ENCODE peak calls at places on chromosomes 2 and 18, in seven cellular contexts. One of them, this sample, is unnamed.

GRCh38 chr2:860259-860855 is 90.3 kb upstream of the SNTG2 start:
- DNase-seq in lung: no peak
- DNase-seq in heart left ventricle: no peak
- DNase-seq in esophagus squamous epithelium: no peak
- DNase-seq in PC-9: no peak
- DNase-seq in neuronal stem cell: no peak
- DNase-seq in upper lobe of right lung: no peak
- DNase-seq in this sample: peak; percentile 81

GRCh38 chr2:149572102-149572953 is 15.2 kb downstream of the MMADHC start:
- DNase-seq in lung: no peak
- DNase-seq in heart left ventricle: no peak
- DNase-seq in esophagus squamous epithelium: no peak
- DNase-seq in PC-9: no peak
- DNase-seq in neuronal stem cell: no peak
- DNase-seq in upper lobe of right lung: no peak
- DNase-seq in this sample: no peak

GRCh38 chr2:54122939-54123338 is 7.5 kb downstream of the ACYP2 start:
- DNase-seq in lung: no peak
- DNase-seq in heart left ventricle: peak; percentile 36
- DNase-seq in esophagus squamous epithelium: no peak
- DNase-seq in PC-9: no peak
- DNase-seq in neuronal stem cell: no peak
- DNase-seq in upper lobe of right lung: no peak
- DNase-seq in this sample: no peak

GRCh38 chr2:60867848-60868247 is 13.5 kb upstream of the REL start:
- DNase-seq in lung: peak; percentile 46
- DNase-seq in heart left ventricle: peak; percentile 39
- DNase-seq in esophagus squamous epithelium: no peak
- DNase-seq in PC-9: no peak
- DNase-seq in neuronal stem cell: no peak
- DNase-seq in upper lobe of right lung: no peak
- DNase-seq in this sample: no peak

GRCh38 chr18:72849671-72850070 is 18.1 kb downstream of the NETO1 start:
- DNase-seq in lung: no peak
- DNase-seq in heart left ventricle: no peak
- DNase-seq in esophagus squamous epithelium: no peak
- DNase-seq in PC-9: no peak
- DNase-seq in neuronal stem cell: no peak
- DNase-seq in upper lobe of right lung: no peak
- DNase-seq in this sample: no peak

GRCh38 chr2:28678944-28679343 is 72.7 kb upstream of the PPP1CB start:
- DNase-seq in lung: no peak
- DNase-seq in heart left ventricle: no peak
- DNase-seq in esophagus squamous epithelium: no peak
- DNase-seq in PC-9: no peak
- DNase-seq in neuronal stem cell: no peak
- DNase-seq in upper lobe of right lung: no peak
- DNase-seq in this sample: no peak

GRCh38 chr2:83894976-83895375 is 564.1 kb downstream of the SUCLG1 start:
- DNase-seq in lung: no peak
- DNase-seq in heart left ventricle: no peak
- DNase-seq in esophagus squamous epithelium: no peak
- DNase-seq in PC-9: no peak
- DNase-seq in neuronal stem cell: no peak
- DNase-seq in upper lobe of right lung: no peak
- DNase-seq in this sample: no peak

GRCh38 chr2:12674644-12675328 is 42.0 kb upstream of the TRIB2 start:
- DNase-seq in lung: no peak
- DNase-seq in heart left ventricle: no peak
- DNase-seq in esophagus squamous epithelium: no peak
- DNase-seq in PC-9: no peak
- DNase-seq in neuronal stem cell: no peak
- DNase-seq in upper lobe of right lung: no peak
- DNase-seq in this sample: no peak

GRCh38 chr2:64115808-64116598 is 28.2 kb downstream of the PELI1 start:
- DNase-seq in lung: no peak
- DNase-seq in heart left ventricle: no peak
- DNase-seq in esophagus squamous epithelium: no peak
- DNase-seq in PC-9: peak; percentile 66
- DNase-seq in neuronal stem cell: no peak
- DNase-seq in upper lobe of right lung: no peak
- DNase-seq in this sample: no peak

GRCh38 chr18:53886066-53886465 is 338.4 kb downstream of the MBD2 start:
- DNase-seq in lung: no peak
- DNase-seq in heart left ventricle: no peak
- DNase-seq in esophagus squamous epithelium: no peak
- DNase-seq in PC-9: no peak
- DNase-seq in neuronal stem cell: no peak
- DNase-seq in upper lobe of right lung: no peak
- DNase-seq in this sample: no peak

GRCh38 chr2:46181789-46182530 is 115.2 kb upstream of the EPAS1 start:
- DNase-seq in lung: no peak
- DNase-seq in heart left ventricle: no peak
- DNase-seq in esophagus squamous epithelium: no peak
- DNase-seq in PC-9: no peak
- DNase-seq in neuronal stem cell: no peak
- DNase-seq in upper lobe of right lung: no peak
- DNase-seq in this sample: no peak

DNA sequence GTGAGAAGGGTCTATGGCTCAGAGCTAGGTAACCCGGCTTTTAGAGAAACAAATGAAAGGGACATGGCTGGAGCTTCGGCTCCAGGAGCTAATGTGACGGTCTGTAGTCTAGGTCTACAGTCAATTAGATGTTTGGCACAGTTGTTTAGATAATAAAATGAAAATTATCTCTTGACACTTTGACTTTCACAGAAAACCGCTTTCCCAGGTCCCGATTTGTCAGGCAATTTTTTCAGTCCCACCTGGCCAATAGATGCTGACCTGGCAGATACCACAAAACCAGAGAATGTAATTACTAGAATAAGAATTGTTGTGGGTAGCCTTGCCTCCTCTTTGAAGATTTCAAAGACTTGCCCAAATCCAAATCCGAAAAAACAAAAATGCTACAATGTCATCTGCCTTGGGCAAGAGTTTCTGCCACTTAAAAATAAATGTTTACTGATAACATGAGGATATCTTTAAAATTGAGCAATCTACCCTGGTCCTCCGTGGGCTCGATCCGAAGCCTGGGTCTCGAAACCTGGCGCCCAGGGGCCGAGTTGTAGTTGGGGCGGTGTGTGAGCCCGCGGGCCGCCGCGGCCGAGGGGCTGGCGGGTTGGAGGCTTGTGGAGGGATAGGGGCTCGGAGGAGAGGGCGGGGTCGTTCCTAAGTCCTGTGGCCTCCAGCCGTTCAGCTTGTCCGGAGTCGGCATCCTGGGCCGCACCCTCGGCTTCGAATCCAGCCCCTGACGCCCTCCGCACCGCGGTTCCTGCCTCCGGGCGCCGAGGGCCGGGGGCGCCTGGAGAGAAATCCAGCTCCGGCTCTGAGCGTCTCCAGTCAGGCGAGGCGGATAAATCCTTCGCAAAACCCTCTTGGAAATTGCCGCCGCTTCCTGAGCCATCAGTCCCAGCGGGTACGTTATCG is 2.3 kb downstream of the EMX1 start:
- DNase-seq in lung: no peak
- DNase-seq in heart left ventricle: no peak
- DNase-seq in esophagus squamous epithelium: no peak
- DNase-seq in PC-9: no peak
- DNase-seq in neuronal stem cell: no peak
- DNase-seq in upper lobe of right lung: no peak
- DNase-seq in this sample: no peak
- H3K4me3 ChIP-seq in lung: no peak overlapping the region
- H3K4me3 ChIP-seq in heart left ventricle: peak overlapping the region; percentile 27
- H3K4me3 ChIP-seq in esophagus squamous epithelium: peak overlapping the region; percentile 34
- H3K4me3 ChIP-seq in PC-9: no peak overlapping the region
- H3K4me3 ChIP-seq in neuronal stem cell: peak overlapping the region; percentile 72
- H3K4me3 ChIP-seq in upper lobe of right lung: no peak overlapping the region
- H3K4me3 ChIP-seq in this sample: no peak overlapping the region

DNA sequence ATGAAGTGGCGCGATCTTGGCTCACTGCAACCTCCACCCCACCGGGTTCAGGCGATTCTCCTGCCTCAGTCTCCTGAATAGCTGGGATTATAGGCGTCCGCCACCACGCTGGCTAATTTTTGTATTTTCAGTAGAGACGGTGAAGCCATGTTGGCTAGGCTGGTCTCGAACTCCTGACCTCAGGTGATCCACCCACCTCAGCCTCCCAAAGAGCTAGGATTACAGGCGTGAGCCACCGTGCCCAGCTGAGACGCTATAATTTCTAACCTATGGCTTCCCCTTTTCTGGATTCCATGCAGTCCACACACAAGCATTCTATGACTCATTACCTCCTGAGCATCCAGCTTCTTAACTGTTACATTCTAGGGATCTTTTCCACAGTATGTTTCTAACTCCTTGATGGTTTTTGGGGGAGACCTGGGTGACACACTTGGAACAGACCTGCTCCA is 11.9 kb upstream of the KCMF1 start:
- DNase-seq in lung: no peak
- DNase-seq in heart left ventricle: no peak
- DNase-seq in esophagus squamous epithelium: no peak
- DNase-seq in PC-9: peak; percentile 75
- DNase-seq in neuronal stem cell: no peak
- DNase-seq in upper lobe of right lung: no peak
- DNase-seq in this sample: no peak
- H3K4me1 ChIP-seq in lung: peaks cover 5% of the 10 kb centered on the region
- H3K4me1 ChIP-seq in heart left ventricle: peaks cover 4% of the 10 kb centered on the region
- H3K4me1 ChIP-seq in esophagus squamous epithelium: peaks cover 8% of the 10 kb centered on the region
- H3K4me1 ChIP-seq in PC-9: peaks cover 49% of the 10 kb centered on the region
- H3K4me1 ChIP-seq in neuronal stem cell: peaks cover 26% of the 10 kb centered on the region
- H3K4me1 ChIP-seq in upper lobe of right lung: peaks cover 14% of the 10 kb centered on the region
- H3K4me1 ChIP-seq in this sample: peaks cover 16% of the 10 kb centered on the region

GRCh38 chr18:48777026-48777736 is 173.6 kb downstream of the SMAD7 start:
- DNase-seq in lung: no peak
- DNase-seq in heart left ventricle: peak; percentile 69
- DNase-seq in esophagus squamous epithelium: no peak
- DNase-seq in PC-9: no peak
- DNase-seq in neuronal stem cell: peak; percentile 39
- DNase-seq in upper lobe of right lung: peak; percentile 86
- DNase-seq in this sample: no peak

GRCh38 chr18:48774941-48775340 is 175.8 kb downstream of the SMAD7 start:
- DNase-seq in lung: no peak
- DNase-seq in heart left ventricle: no peak
- DNase-seq in esophagus squamous epithelium: no peak
- DNase-seq in PC-9: no peak
- DNase-seq in neuronal stem cell: no peak
- DNase-seq in upper lobe of right lung: no peak
- DNase-seq in this sample: no peak

GRCh38 chr18:48776641-48777025 is 174.1 kb downstream of the SMAD7 start:
- DNase-seq in lung: no peak
- DNase-seq in heart left ventricle: no peak
- DNase-seq in esophagus squamous epithelium: no peak
- DNase-seq in PC-9: no peak
- DNase-seq in neuronal stem cell: no peak
- DNase-seq in upper lobe of right lung: no peak
- DNase-seq in this sample: no peak

GRCh38 chr18:48776161-48776555 is 174.6 kb downstream of the SMAD7 start:
- DNase-seq in lung: no peak
- DNase-seq in heart left ventricle: no peak
- DNase-seq in esophagus squamous epithelium: no peak
- DNase-seq in PC-9: no peak
- DNase-seq in neuronal stem cell: no peak
- DNase-seq in upper lobe of right lung: no peak
- DNase-seq in this sample: no peak

GRCh38 chr18:48775372-48776160 is 175.2 kb downstream of the SMAD7 start:
- DNase-seq in lung: no peak
- DNase-seq in heart left ventricle: no peak
- DNase-seq in esophagus squamous epithelium: no peak
- DNase-seq in PC-9: no peak
- DNase-seq in neuronal stem cell: no peak
- DNase-seq in upper lobe of right lung: no peak
- DNase-seq in this sample: no peak
- H3K4me3 ChIP-seq in lung: no peak overlapping the region
- H3K4me3 ChIP-seq in heart left ventricle: no peak overlapping the region
- H3K4me3 ChIP-seq in esophagus squamous epithelium: no peak overlapping the region
- H3K4me3 ChIP-seq in PC-9: no peak overlapping the region
- H3K4me3 ChIP-seq in neuronal stem cell: no peak overlapping the region
- H3K4me3 ChIP-seq in upper lobe of right lung: no peak overlapping the region
- H3K4me3 ChIP-seq in this sample: no peak overlapping the region

GRCh38 chr2:68768951-68769350 is 34.3 kb downstream of the ARHGAP25 start:
- DNase-seq in lung: no peak
- DNase-seq in heart left ventricle: no peak
- DNase-seq in esophagus squamous epithelium: no peak
- DNase-seq in PC-9: no peak
- DNase-seq in neuronal stem cell: no peak
- DNase-seq in upper lobe of right lung: no peak
- DNase-seq in this sample: no peak

GRCh38 chr2:68767996-68768395 is 33.4 kb downstream of the ARHGAP25 start:
- DNase-seq in lung: no peak
- DNase-seq in heart left ventricle: no peak
- DNase-seq in esophagus squamous epithelium: no peak
- DNase-seq in PC-9: no peak
- DNase-seq in neuronal stem cell: no peak
- DNase-seq in upper lobe of right lung: no peak
- DNase-seq in this sample: no peak

GRCh38 chr2:68769586-68770270 is 35.1 kb downstream of the ARHGAP25 start:
- DNase-seq in lung: no peak
- DNase-seq in heart left ventricle: no peak
- DNase-seq in esophagus squamous epithelium: no peak
- DNase-seq in PC-9: no peak
- DNase-seq in neuronal stem cell: no peak
- DNase-seq in upper lobe of right lung: no peak
- DNase-seq in this sample: no peak

GRCh38 chr2:68767031-68767961 is 32.7 kb downstream of the ARHGAP25 start:
- DNase-seq in lung: no peak
- DNase-seq in heart left ventricle: no peak
- DNase-seq in esophagus squamous epithelium: no peak
- DNase-seq in PC-9: no peak
- DNase-seq in neuronal stem cell: no peak
- DNase-seq in upper lobe of right lung: no peak
- DNase-seq in this sample: no peak

GRCh38 chr2:68768461-68768860 is 33.9 kb downstream of the ARHGAP25 start:
- DNase-seq in lung: no peak
- DNase-seq in heart left ventricle: no peak
- DNase-seq in esophagus squamous epithelium: no peak
- DNase-seq in PC-9: no peak
- DNase-seq in neuronal stem cell: no peak
- DNase-seq in upper lobe of right lung: no peak
- DNase-seq in this sample: no peak
- H3K4me1 ChIP-seq in lung: peaks cover 31% of the 10 kb centered on the region
- H3K4me1 ChIP-seq in heart left ventricle: peaks cover 56% of the 10 kb centered on the region
- H3K4me1 ChIP-seq in esophagus squamous epithelium: peaks cover 5% of the 10 kb centered on the region
- H3K4me1 ChIP-seq in PC-9: no peaks in the 10 kb centered on the region
- H3K4me1 ChIP-seq in neuronal stem cell: no peaks in the 10 kb centered on the region
- H3K4me1 ChIP-seq in upper lobe of right lung: peaks cover 80% of the 10 kb centered on the region
- H3K4me1 ChIP-seq in this sample: peaks cover 28% of the 10 kb centered on the region